ENCODE peak calls at places on chromosome 21, in five cellular contexts. C, B, G, A and J are unnamed samples.

GRCh38 chr21:37742532-37742931 is 173.7 kb downstream of the KCNJ6 start:
- DNase-seq in A (peak; percentile 4), C (no peak), B (no peak), G (no peak), J (no peak)

GRCh38 chr21:15849161-15849560 is 119.4 kb downstream of the USP25 start:
- DNase-seq in A (no peak), C (no peak), G (no peak), B (no peak), J (no peak)

GRCh38 chr21:41240040-41240439 is 72.1 kb downstream of the BACE2 start:
- DNase-seq in B (no peak), G (no peak), C (no peak), A (no peak), J (no peak)

GRCh38 chr21:46568562-46568961 is 36.3 kb downstream of the S100B start:
- DNase-seq in G (no peak), A (no peak), C (no peak), B (no peak), J (no peak)

GRCh38 chr21:33402011-33402979 is 918 bp upstream of the IFNGR2 start:
- DNase-seq in G (peak; percentile 53), C (peak; percentile 40), A (peak; percentile 71), B (peak; percentile 55), J (peak; percentile 84)

GRCh38 chr21:42330380-42331336 is 15.4 kb upstream of the TFF3 start:
- DNase-seq in A (no peak), B (no peak), G (peak; percentile 19), C (no peak), J (no peak)

GRCh38 chr21:15617968-15618367 is 111.8 kb upstream of the USP25 start:
- DNase-seq in G (no peak), A (peak; percentile 21), C (no peak), B (no peak), J (no peak)

GRCh38 chr21:16644690-16645089 is 868.2 kb upstream of the CXADR start:
- DNase-seq in G (no peak), B (no peak), A (peak; percentile 20), C (no peak), J (no peak)

GRCh38 chr21:37855568-37856391 is 60.5 kb downstream of the KCNJ6 start:
- DNase-seq in B (no peak), C (no peak), G (no peak), A (peak; percentile 89), J (no peak)

GRCh38 chr21:34890258-34890723 is 158.8 kb downstream of the RUNX1 start:
- DNase-seq in A (no peak), G (no peak), C (no peak), B (no peak), J (no peak)
- TF ChIP-seq CTCF in A (no peak), G (no peak), C (no peak), B (no peak), J (peak; percentile 7)

GRCh38 chr21:34906401-34906800 is 142.7 kb downstream of the RUNX1 start:
- DNase-seq in A (no peak), G (no peak), B (no peak), C (no peak), J (no peak)

GRCh38 chr21:34909492-34910292 is 139.4 kb downstream of the RUNX1 start:
- DNase-seq in C (no peak), G (no peak), B (no peak), A (peak; percentile 51), J (no peak)

GRCh38 chr21:34910396-34910795 is 138.7 kb downstream of the RUNX1 start:
- DNase-seq in C (no peak), G (no peak), B (no peak), A (no peak), J (no peak)

GRCh38 chr21:34907783-34908423 is 141.2 kb downstream of the RUNX1 start:
- DNase-seq in G (no peak), A (no peak), C (no peak), B (no peak), J (no peak)

GRCh38 chr21:34908424-34909055 is 140.6 kb downstream of the RUNX1 start:
- DNase-seq in G (peak; percentile 62), C (no peak), B (peak; percentile 93), A (no peak), J (no peak)
- H3K4me1 ChIP-seq in G (no peaks in the 10 kb centered on the region), C (no peaks in the 10 kb centered on the region), B (peaks cover 37% of the 10 kb centered on the region), A (peaks cover 5% of the 10 kb centered on the region), J (no peaks in the 10 kb centered on the region)

GRCh38 chr21:34635307-34635706 is 20.4 kb upstream of the RCAN1 start:
- DNase-seq in B (peak; percentile 60), C (no peak), G (no peak), A (no peak), J (peak; percentile 23)
- TF ChIP-seq CTCF in B (peak; percentile 61), C (no peak), G (no peak), A (peak; percentile 18), J (no peak)

GRCh38 chr21:26148834-26149354 is 21.7 kb downstream of the APP start:
- DNase-seq in G (no peak), C (no peak), A (peak; percentile 69), B (no peak), J (no peak)
- H3K4me1 ChIP-seq in G (peaks cover 2% of the 10 kb centered on the region), C (peaks cover 18% of the 10 kb centered on the region), A (peaks cover 17% of the 10 kb centered on the region), B (no peaks in the 10 kb centered on the region), J (no peaks in the 10 kb centered on the region)

DNA sequence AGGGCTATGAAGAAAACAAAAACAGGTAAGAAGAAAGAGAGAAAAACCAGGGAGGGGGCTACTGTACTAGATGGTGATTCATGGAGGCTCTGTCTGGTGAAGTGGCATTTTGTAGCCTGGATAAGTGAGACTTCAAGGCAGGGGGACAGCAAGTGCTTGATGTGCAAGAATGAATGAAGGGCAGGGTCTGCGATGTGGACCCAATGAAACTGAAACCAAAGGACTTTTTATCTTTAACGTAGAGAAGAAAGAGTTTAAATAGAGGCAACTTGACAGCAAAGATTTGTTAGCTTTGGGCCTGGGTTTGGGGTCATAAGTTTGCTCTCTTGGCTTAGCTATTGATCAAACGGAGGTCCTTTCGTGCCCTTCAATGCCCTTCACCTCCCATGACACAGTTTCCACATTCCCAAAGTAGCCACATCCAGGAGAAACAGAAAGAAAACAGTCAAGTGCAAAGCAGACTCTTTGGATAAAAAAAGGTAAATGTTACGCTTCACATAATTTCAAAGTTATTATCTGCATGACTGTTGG is 291.0 kb downstream of the GRIK1 start:
- DNase-seq in A (no peak), C (no peak), B (peak; percentile 42), G (no peak), J (no peak)
- TF ChIP-seq CTCF in A (no peak), C (no peak), B (no peak), G (no peak), J (no peak)

GRCh38 chr21:43919283-43919682 is 54.3 kb downstream of the AGPAT3 start:
- DNase-seq in G (no peak), C (no peak), A (no peak), B (no peak), J (no peak)

GRCh38 chr21:43921979-43922945 is 57.2 kb downstream of the AGPAT3 start:
- DNase-seq in B (peak; percentile 92), C (no peak), G (no peak), A (peak; percentile 26), J (no peak)

GRCh38 chr21:43918385-43918947 is 53.4 kb downstream of the AGPAT3 start:
- DNase-seq in C (no peak), B (no peak), G (no peak), A (no peak), J (no peak)

GRCh38 chr21:43921602-43921978 is 56.6 kb downstream of the AGPAT3 start:
- DNase-seq in A (no peak), B (no peak), G (no peak), C (no peak), J (no peak)

DNA sequence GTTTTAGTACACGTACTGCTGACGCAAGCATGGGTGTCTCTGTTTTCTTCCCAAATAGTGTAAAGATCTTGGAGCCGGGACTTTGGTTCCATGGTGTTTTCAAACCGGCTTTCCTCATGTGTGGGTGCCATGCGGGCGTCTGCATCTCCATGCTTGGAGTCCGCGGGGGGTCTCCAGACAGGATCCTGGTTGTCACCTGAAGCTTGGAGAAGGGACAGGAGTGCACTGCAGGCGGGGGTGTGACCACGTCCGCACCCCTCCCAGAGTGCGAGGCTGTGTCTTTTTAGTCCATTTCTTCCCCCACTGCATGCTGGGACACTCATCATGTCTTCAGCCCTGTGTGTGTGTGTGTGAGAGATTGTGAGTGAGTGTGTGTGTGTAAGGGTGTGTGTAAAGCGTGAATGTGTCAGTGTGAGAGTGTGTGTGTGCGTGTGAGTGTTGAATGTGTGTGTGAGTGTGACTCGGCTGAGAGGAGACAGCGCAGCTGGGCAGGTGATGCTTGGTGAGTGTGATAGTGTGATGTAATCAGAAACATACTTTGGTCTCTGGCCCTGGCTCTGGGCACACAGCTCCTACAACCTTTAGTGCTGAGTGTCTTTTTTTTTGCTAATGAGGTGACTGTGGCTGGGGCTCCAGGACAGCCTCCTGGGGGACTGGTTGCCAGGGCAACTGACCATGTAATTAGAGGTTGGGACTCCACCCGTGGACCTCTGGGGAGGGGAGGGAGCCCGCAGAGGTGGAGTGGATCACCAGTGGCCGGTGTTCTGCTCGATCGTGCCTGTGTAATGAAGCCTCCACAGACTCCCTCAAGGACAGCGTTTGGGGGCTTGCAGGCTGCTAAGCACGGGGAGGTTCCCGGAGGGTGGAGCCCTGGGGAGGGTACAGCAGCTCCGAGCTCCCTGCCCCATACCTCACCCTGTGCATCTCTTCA is 55.1 kb downstream of the AGPAT3 start:
- DNase-seq in G (no peak), C (no peak), A (peak; percentile 40), B (no peak), J (no peak)
- H3K4me1 ChIP-seq in G (peaks cover 5% of the 10 kb centered on the region), C (peaks cover 16% of the 10 kb centered on the region), A (peaks cover 10% of the 10 kb centered on the region), B (peaks cover 71% of the 10 kb centered on the region), J (peaks cover 66% of the 10 kb centered on the region)

DNA sequence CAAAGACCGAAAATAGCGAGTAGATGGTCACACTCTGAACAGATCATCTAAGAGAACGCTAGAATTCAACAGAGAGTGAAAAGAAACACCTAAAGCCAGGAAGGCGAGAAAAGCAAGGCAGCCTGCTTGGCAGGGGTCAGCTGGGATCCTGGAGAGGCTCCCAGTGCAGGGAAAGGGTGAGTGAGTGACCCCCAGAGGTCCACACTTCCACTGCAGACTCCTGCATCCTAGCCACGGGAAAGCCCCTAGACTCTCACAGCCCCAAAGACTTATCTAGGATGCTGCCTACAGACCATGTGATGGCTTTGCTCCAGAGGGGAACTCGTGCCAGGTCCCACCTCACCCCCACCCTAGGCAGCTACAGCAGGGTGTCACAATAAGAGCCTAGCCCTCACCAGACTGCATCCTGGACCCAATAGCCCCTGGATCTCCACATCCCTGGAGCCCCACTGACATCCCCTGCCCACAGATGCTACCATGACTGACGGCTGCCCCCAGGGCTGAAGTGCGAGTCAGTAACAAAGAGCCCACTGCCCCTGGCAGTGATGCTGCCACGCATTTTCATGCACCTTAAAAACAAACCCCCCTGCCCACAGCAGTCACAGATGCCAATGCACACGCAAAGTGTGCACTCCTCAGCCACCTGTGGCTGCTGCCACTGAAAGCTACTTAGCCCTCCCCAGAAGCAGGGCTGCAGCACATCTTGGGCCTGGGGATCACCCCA is 62.2 kb downstream of the PSMG1 start:
- DNase-seq in C (no peak), B (no peak), G (peak; percentile 8), A (no peak), J (no peak)
- TF ChIP-seq CTCF in C (no peak), B (no peak), G (no peak), A (no peak), J (no peak)

DNA sequence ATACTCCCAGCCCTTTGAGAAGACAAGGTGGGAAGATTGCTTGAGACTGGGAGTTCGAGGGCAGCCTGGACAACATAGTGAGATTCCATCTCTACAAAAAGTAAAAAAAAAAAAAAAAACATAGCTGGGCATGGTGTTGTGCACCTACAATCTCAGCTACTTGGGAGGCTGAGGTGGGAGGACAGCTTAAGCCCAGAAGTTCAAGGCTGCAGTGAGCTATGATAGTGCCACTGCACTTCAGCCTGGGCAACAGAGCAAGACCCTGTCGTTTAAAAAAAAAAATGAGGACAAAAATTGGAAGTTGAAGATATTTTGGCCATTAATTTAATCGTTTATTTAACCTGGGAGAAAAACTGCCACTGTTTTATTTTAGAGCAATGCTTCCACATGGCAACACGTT is 1.1 kb downstream of the URB1 start:
- DNase-seq in G (no peak), C (no peak), A (no peak), B (no peak), J (no peak)
- H3K4me1 ChIP-seq in G (peaks cover 9% of the 10 kb centered on the region), C (peaks cover 17% of the 10 kb centered on the region), A (peaks cover 8% of the 10 kb centered on the region), B (peaks cover 12% of the 10 kb centered on the region), J (no peaks in the 10 kb centered on the region)

GRCh38 chr21:31985398-31985797 is 112.6 kb downstream of the HUNK start:
- DNase-seq in B (no peak), A (no peak), G (no peak), C (no peak), J (no peak)
- TF ChIP-seq CTCF in B (peak; percentile 17), A (no peak), G (no peak), C (no peak), J (no peak)